ENCODE peak calls at places on chromosomes 3 and 15, in four cellular contexts. One of them, this sample, is unnamed.

GRCh38 chr3:42710323-42711021 is 7.9 kb upstream of the HHATL start:
- DNase-seq in transverse colon: no peak
- DNase-seq in BE2C: no peak
- DNase-seq in sigmoid colon: no peak
- DNase-seq in this sample: no peak

GRCh38 chr3:86629511-86629910 is 361.4 kb downstream of the VGLL3 start:
- DNase-seq in sigmoid colon: no peak
- DNase-seq in transverse colon: no peak
- DNase-seq in BE2C: peak; percentile 25
- DNase-seq in this sample: no peak

GRCh38 chr15:71538922-71539321 is 271.4 kb upstream of the NR2E3 start:
- DNase-seq in transverse colon: no peak
- DNase-seq in BE2C: no peak
- DNase-seq in sigmoid colon: no peak
- DNase-seq in this sample: no peak

GRCh38 chr3:190222360-190222759 is 99.9 kb downstream of the CLDN1 start:
- DNase-seq in sigmoid colon: no peak
- DNase-seq in BE2C: no peak
- DNase-seq in transverse colon: no peak
- DNase-seq in this sample: no peak

GRCh38 chr3:124993462-124993861 is 58.9 kb upstream of the MUC13 start:
- DNase-seq in sigmoid colon: peak; percentile 78
- DNase-seq in BE2C: no peak
- DNase-seq in transverse colon: no peak
- DNase-seq in this sample: no peak

GRCh38 chr3:33144433-33144832 is 30.6 kb downstream of the CRTAP start:
- DNase-seq in transverse colon: no peak
- DNase-seq in BE2C: peak; percentile 33
- DNase-seq in sigmoid colon: no peak
- DNase-seq in this sample: no peak

GRCh38 chr3:161964856-161965255 is 468.2 kb downstream of the OTOL1 start:
- DNase-seq in BE2C: no peak
- DNase-seq in transverse colon: no peak
- DNase-seq in sigmoid colon: no peak
- DNase-seq in this sample: no peak

GRCh38 chr3:133408961-133409360 is 9.1 kb downstream of the BFSP2 start:
- DNase-seq in transverse colon: no peak
- DNase-seq in sigmoid colon: no peak
- DNase-seq in BE2C: no peak
- DNase-seq in this sample: no peak

GRCh38 chr3:126525853-126526667 is 2.1 kb downstream of the CHST13 start:
- DNase-seq in BE2C: no peak
- DNase-seq in sigmoid colon: peak; percentile 24
- DNase-seq in transverse colon: no peak
- DNase-seq in this sample: peak; percentile 12

GRCh38 chr3:13728487-13728886 is 151.4 kb downstream of the WNT7A start:
- DNase-seq in transverse colon: no peak
- DNase-seq in BE2C: no peak
- DNase-seq in sigmoid colon: no peak
- DNase-seq in this sample: no peak

GRCh38 chr3:53731934-53732624 is 114.1 kb downstream of the CHDH start:
- DNase-seq in sigmoid colon: no peak
- DNase-seq in BE2C: no peak
- DNase-seq in transverse colon: no peak
- DNase-seq in this sample: no peak

GRCh38 chr3:53728606-53729005 is 117.6 kb downstream of the CHDH start:
- DNase-seq in BE2C: no peak
- DNase-seq in transverse colon: no peak
- DNase-seq in sigmoid colon: no peak
- DNase-seq in this sample: no peak

GRCh38 chr3:53730565-53730964 is 115.7 kb downstream of the CHDH start:
- DNase-seq in sigmoid colon: no peak
- DNase-seq in transverse colon: no peak
- DNase-seq in BE2C: peak; percentile 33
- DNase-seq in this sample: no peak

GRCh38 chr3:53729130-53729529 is 117.1 kb downstream of the CHDH start:
- DNase-seq in transverse colon: no peak
- DNase-seq in BE2C: no peak
- DNase-seq in sigmoid colon: no peak
- DNase-seq in this sample: no peak

DNA sequence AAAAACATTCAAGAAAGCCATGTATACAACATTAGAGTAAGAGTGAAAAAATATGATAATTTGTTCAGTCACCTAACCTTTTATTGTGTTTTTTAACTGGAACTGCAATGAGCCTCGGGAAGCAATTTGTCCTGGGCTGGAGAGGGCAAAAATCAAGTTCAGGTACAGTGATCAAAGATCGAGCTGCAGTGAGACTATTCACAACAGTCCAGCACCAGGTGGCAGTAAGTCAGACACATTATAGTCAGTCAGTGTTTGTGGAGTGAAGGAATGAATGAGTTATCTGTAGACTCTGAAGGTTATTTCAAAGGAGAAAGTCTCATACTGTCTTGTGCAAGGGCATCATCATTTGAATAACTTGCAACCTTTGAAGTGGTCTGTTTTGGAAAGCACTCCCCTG is 116.6 kb downstream of the CHDH start:
- DNase-seq in sigmoid colon: no peak
- DNase-seq in transverse colon: no peak
- DNase-seq in BE2C: no peak
- DNase-seq in this sample: no peak
- TF ChIP-seq CTCF in sigmoid colon: no peak
- TF ChIP-seq CTCF in transverse colon: peak; percentile 17
- TF ChIP-seq CTCF in BE2C: no peak
- TF ChIP-seq CTCF in this sample: no peak

GRCh38 chr3:15427182-15427880 is at the start of the genes EAF1 and METTL6:
- DNase-seq in BE2C: peak; percentile 71
- DNase-seq in transverse colon: peak; percentile 88
- DNase-seq in sigmoid colon: peak; percentile 86
- DNase-seq in this sample: peak; percentile 86
- TF ChIP-seq CTCF in BE2C: no peak
- TF ChIP-seq CTCF in transverse colon: peak; percentile 22
- TF ChIP-seq CTCF in sigmoid colon: peak; percentile 30
- TF ChIP-seq CTCF in this sample: peak; percentile 11

GRCh38 chr3:58288011-58288728 is 17.9 kb upstream of the RPP14 start:
- DNase-seq in sigmoid colon: no peak
- DNase-seq in transverse colon: no peak
- DNase-seq in BE2C: no peak
- DNase-seq in this sample: no peak
- TF ChIP-seq CTCF in sigmoid colon: no peak
- TF ChIP-seq CTCF in transverse colon: no peak
- TF ChIP-seq CTCF in BE2C: no peak
- TF ChIP-seq CTCF in this sample: no peak

DNA sequence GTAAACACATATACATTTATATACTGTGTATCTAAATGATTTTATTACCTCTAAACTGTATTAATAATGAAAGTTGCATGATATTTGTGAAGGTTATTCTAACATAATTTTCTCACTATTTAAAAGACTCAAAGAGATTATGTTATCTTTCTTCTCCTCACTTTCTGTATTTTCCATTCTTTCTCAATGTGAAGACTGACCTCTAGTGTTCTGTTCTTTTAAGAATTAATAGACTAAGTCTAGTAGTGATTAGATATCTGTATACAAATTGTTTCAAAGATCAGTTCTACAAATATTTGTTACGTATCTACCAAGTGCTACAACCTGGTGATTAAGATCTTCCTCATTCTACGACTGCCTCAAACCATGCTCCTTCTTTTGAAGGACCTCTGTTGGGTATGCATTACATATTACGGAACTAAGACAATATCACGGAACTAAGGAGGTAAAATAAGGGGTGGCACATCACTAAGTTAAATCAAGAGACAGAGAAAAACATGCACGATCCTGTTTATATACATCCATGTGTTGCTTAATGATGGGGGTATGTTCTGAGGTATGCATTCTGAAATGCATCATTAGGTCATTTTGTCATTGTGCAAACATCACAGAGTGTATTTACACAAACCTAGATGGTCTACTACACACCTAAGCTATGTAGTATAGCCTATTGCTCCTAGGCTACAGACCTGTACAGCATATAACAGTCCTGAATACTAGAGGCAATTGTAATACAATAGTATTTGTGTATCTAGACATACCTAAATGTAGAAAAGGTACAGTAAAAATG is 161.5 kb upstream of the KBTBD8 start:
- DNase-seq in BE2C: no peak
- DNase-seq in transverse colon: no peak
- DNase-seq in sigmoid colon: no peak
- DNase-seq in this sample: no peak
- TF ChIP-seq CTCF in BE2C: peak; percentile 11
- TF ChIP-seq CTCF in transverse colon: peak; percentile 12
- TF ChIP-seq CTCF in sigmoid colon: peak; percentile 29
- TF ChIP-seq CTCF in this sample: no peak

DNA sequence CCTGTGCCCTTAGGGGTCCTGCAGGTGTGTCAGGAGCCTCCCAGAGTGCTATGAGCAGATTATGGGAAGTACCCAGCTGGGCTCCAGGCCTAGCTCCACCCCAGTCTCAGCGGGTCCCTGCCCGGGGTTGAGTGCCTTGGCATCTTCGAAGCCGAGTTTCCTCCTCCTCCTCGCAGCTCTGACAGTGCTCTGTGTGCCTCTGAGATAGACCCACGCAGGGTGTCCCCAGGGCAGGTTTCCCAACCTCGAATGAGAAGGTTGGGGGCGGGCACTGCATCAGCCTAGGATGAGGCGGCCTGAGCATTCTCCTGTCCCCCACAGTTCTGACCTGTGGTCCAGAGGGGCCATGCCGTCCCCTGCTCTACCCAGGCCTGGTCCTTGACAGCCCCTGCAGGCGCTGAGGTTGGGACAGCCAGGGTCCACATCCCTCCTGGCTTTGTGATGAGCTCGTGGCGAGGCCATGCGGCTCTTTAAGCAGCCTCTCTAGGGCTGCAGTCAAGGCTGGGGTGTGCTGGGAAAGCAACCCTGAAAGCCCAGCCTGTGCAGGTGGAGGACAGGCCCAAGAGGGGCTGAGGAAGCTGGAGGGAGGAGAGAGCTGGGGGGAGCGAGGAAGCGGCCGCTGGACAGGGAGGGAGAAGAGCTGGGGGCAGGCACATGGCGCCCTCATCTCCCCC is 20.2 kb upstream of the SKOR1 start:
- DNase-seq in transverse colon: no peak
- DNase-seq in sigmoid colon: no peak
- DNase-seq in BE2C: no peak
- DNase-seq in this sample: no peak
- TF ChIP-seq CTCF in transverse colon: no peak
- TF ChIP-seq CTCF in sigmoid colon: no peak
- TF ChIP-seq CTCF in BE2C: no peak
- TF ChIP-seq CTCF in this sample: no peak

DNA sequence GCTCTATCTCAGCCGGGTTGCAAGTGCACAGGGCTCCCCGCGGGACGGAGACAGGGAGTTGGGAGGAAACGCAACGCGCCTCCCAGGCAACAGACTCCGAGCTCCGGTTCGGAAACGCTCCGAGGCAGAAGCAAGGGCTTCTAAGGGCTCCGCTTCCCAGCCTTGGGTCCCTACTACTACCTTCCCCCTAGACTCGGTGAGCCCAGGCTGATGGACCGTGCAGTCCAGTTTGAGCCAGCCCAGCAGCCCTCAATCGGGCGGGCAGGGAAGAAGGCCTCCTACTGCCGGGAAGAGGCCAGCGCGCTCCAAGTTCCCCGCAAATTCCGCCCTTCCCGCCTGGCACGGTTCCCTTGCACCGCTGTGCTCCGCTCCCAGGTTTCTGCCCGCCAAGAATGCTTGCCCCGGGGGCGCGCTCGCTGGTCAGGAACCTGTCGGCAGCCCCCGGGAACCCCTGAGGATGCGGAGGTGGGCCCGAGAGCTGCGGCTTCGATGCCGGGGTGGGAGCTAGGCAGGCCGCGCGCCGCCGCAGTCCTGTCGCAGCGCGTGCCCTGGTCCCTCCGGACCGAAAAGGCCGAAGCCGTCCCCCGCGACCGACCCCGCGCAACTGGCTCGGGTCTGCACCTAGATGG is 728 bp downstream of the TRANK1 start:
- DNase-seq in sigmoid colon: peak; percentile 80
- DNase-seq in BE2C: peak; percentile 51
- DNase-seq in transverse colon: peak; percentile 57
- DNase-seq in this sample: peak; percentile 58
- TF ChIP-seq CTCF in sigmoid colon: no peak
- TF ChIP-seq CTCF in BE2C: no peak
- TF ChIP-seq CTCF in transverse colon: peak; percentile 7
- TF ChIP-seq CTCF in this sample: no peak

GRCh38 chr3:170368921-170369320 is 11.4 kb downstream of the SKIL start:
- DNase-seq in transverse colon: no peak
- DNase-seq in sigmoid colon: no peak
- DNase-seq in BE2C: no peak
- DNase-seq in this sample: no peak
- TF ChIP-seq CTCF in transverse colon: peak; percentile 32
- TF ChIP-seq CTCF in sigmoid colon: peak; percentile 31
- TF ChIP-seq CTCF in BE2C: peak; percentile 47
- TF ChIP-seq CTCF in this sample: peak; percentile 41

GRCh38 chr3:23941440-23941839 is 3.6 kb upstream of the NR1D2 start:
- DNase-seq in transverse colon: no peak
- DNase-seq in BE2C: no peak
- DNase-seq in sigmoid colon: no peak
- DNase-seq in this sample: no peak
- TF ChIP-seq CTCF in transverse colon: no peak
- TF ChIP-seq CTCF in BE2C: no peak
- TF ChIP-seq CTCF in sigmoid colon: no peak
- TF ChIP-seq CTCF in this sample: no peak

GRCh38 chr15:38440353-38441129 is 13.4 kb upstream of the FAM98B start:
- DNase-seq in transverse colon: peak; percentile 33
- DNase-seq in sigmoid colon: no peak
- DNase-seq in BE2C: peak; percentile 77
- DNase-seq in this sample: peak; percentile 29
- TF ChIP-seq CTCF in transverse colon: peak; percentile 91
- TF ChIP-seq CTCF in sigmoid colon: peak; percentile 92
- TF ChIP-seq CTCF in BE2C: peak; percentile 99
- TF ChIP-seq CTCF in this sample: peak; percentile 97